ENCODE peak calls at places on chromosomes 4 and X, in five cellular contexts. One of them, this sample, is unnamed.

GRCh38 chr4:42845586-42845985 is 46.9 kb upstream of the GRXCR1 start:
- DNase-seq in activated T-cell treated with anti-CD3 and anti-CD28 coated beads, Interleukin-2, amount 50 U/mL, for 72 hours: no peak
- DNase-seq in fibroblast of pulmonary artery: no peak
- DNase-seq in ecto neural progenitor cell: no peak
- DNase-seq in MM.1S: no peak
- DNase-seq in this sample: no peak

GRCh38 chr4:137300776-137301175 is 231.5 kb downstream of the PCDH18 start:
- DNase-seq in activated T-cell treated with anti-CD3 and anti-CD28 coated beads, Interleukin-2, amount 50 U/mL, for 72 hours: no peak
- DNase-seq in fibroblast of pulmonary artery: no peak
- DNase-seq in ecto neural progenitor cell: no peak
- DNase-seq in MM.1S: no peak
- DNase-seq in this sample: no peak

GRCh38 chrX:148659481-148659880 is 159.1 kb downstream of the AFF2 start:
- DNase-seq in activated T-cell treated with anti-CD3 and anti-CD28 coated beads, Interleukin-2, amount 50 U/mL, for 72 hours: no peak
- DNase-seq in fibroblast of pulmonary artery: peak; percentile 50
- DNase-seq in ecto neural progenitor cell: no peak
- DNase-seq in MM.1S: no peak
- DNase-seq in this sample: no peak

GRCh38 chr4:159105761-159106243 is 2.9 kb downstream of the RAPGEF2 start:
- DNase-seq in activated T-cell treated with anti-CD3 and anti-CD28 coated beads, Interleukin-2, amount 50 U/mL, for 72 hours: peak; percentile 6
- DNase-seq in fibroblast of pulmonary artery: peak; percentile 43
- DNase-seq in ecto neural progenitor cell: no peak
- DNase-seq in MM.1S: no peak
- DNase-seq in this sample: peak; percentile 63

GRCh38 chr4:99655315-99656081 is 2.1 kb downstream of the C4orf54 start:
- DNase-seq in activated T-cell treated with anti-CD3 and anti-CD28 coated beads, Interleukin-2, amount 50 U/mL, for 72 hours: no peak
- DNase-seq in fibroblast of pulmonary artery: peak; percentile 18
- DNase-seq in ecto neural progenitor cell: no peak
- DNase-seq in MM.1S: no peak
- DNase-seq in this sample: no peak

GRCh38 chr4:5662555-5662954 is 45.8 kb downstream of the EVC2 start:
- DNase-seq in activated T-cell treated with anti-CD3 and anti-CD28 coated beads, Interleukin-2, amount 50 U/mL, for 72 hours: no peak
- DNase-seq in fibroblast of pulmonary artery: no peak
- DNase-seq in ecto neural progenitor cell: no peak
- DNase-seq in MM.1S: no peak
- DNase-seq in this sample: no peak

GRCh38 chr4:73450398-73451004 is 14.5 kb downstream of the AFP start:
- DNase-seq in activated T-cell treated with anti-CD3 and anti-CD28 coated beads, Interleukin-2, amount 50 U/mL, for 72 hours: no peak
- DNase-seq in fibroblast of pulmonary artery: peak; percentile 86
- DNase-seq in ecto neural progenitor cell: no peak
- DNase-seq in MM.1S: no peak
- DNase-seq in this sample: no peak

GRCh38 chrX:154785711-154786110 is 19.6 kb downstream of the MPP1 start:
- DNase-seq in activated T-cell treated with anti-CD3 and anti-CD28 coated beads, Interleukin-2, amount 50 U/mL, for 72 hours: no peak
- DNase-seq in fibroblast of pulmonary artery: peak; percentile 50
- DNase-seq in ecto neural progenitor cell: no peak
- DNase-seq in MM.1S: no peak
- DNase-seq in this sample: no peak

GRCh38 chrX:47515941-47516649 is 33.1 kb upstream of the ZNF41 start:
- DNase-seq in activated T-cell treated with anti-CD3 and anti-CD28 coated beads, Interleukin-2, amount 50 U/mL, for 72 hours: no peak
- DNase-seq in fibroblast of pulmonary artery: peak; percentile 16
- DNase-seq in ecto neural progenitor cell: no peak
- DNase-seq in MM.1S: no peak
- DNase-seq in this sample: no peak

GRCh38 chr4:152478456-152479237 is 57.2 kb downstream of the FBXW7 start:
- DNase-seq in activated T-cell treated with anti-CD3 and anti-CD28 coated beads, Interleukin-2, amount 50 U/mL, for 72 hours: no peak
- DNase-seq in fibroblast of pulmonary artery: peak; percentile 64
- DNase-seq in ecto neural progenitor cell: no peak
- DNase-seq in MM.1S: no peak
- DNase-seq in this sample: no peak

GRCh38 chrX:3599787-3600465 is 113.5 kb downstream of the PRKX start:
- DNase-seq in activated T-cell treated with anti-CD3 and anti-CD28 coated beads, Interleukin-2, amount 50 U/mL, for 72 hours: no peak
- DNase-seq in fibroblast of pulmonary artery: peak; percentile 11
- DNase-seq in ecto neural progenitor cell: no peak
- DNase-seq in MM.1S: no peak
- DNase-seq in this sample: no peak

GRCh38 chr4:25068386-25068785 is 37.6 kb upstream of the LGI2 start:
- DNase-seq in activated T-cell treated with anti-CD3 and anti-CD28 coated beads, Interleukin-2, amount 50 U/mL, for 72 hours: no peak
- DNase-seq in fibroblast of pulmonary artery: no peak
- DNase-seq in ecto neural progenitor cell: no peak
- DNase-seq in MM.1S: no peak
- DNase-seq in this sample: no peak

GRCh38 chr4:168856312-168856711 is 153.7 kb downstream of the CBR4 start:
- DNase-seq in activated T-cell treated with anti-CD3 and anti-CD28 coated beads, Interleukin-2, amount 50 U/mL, for 72 hours: no peak
- DNase-seq in fibroblast of pulmonary artery: peak; percentile 86
- DNase-seq in ecto neural progenitor cell: no peak
- DNase-seq in MM.1S: no peak
- DNase-seq in this sample: no peak

This sample was measured in GM13976.